ENCODE peak calls at places on chromosome 18, in six cellular contexts. R is GM12878, V is H1, B is HepG2, I is K562, X is SK-N-SH. P is an unnamed sample.

GRCh38 chr18:3595282-3596273 is 145.6 kb downstream of the TGIF1 start:
- DNase-seq in R (peak), V (no peak), B (peak), I (peak), X (no peak), P (peak)

GRCh38 chr18:48059363-48060109 is 129.1 kb upstream of the SMAD2 start:
- DNase-seq in R (no peak), V (no peak), B (no peak), I (no peak), X (peak), P (no peak)

GRCh38 chr18:47915930-47916329 is 14.5 kb downstream of the SMAD2 start:
- DNase-seq in R (no peak), V (no peak), B (no peak), I (no peak), X (no peak), P (no peak)

GRCh38 chr18:66495844-66496243 is 108.0 kb downstream of the CDH19 start:
- DNase-seq in R (no peak), V (peak), B (peak), I (peak), X (peak), P (no peak)

GRCh38 chr18:24187689-24188088 is 48.8 kb downstream of the CABYR start:
- DNase-seq in R (no peak), V (no peak), B (no peak), I (no peak), X (no peak), P (no peak)

GRCh38 chr18:78972930-78973331 is 6.7 kb upstream of the SALL3 start:
- DNase-seq in R (no peak), V (no peak), B (no peak), I (no peak), X (no peak), P (no peak)

GRCh38 chr18:54957987-54958386 is 1.3 kb downstream of the CCDC68 start:
- DNase-seq in R (no peak), V (no peak), B (no peak), I (no peak), X (no peak), P (no peak)

GRCh38 chr18:11095211-11095610 is 54.2 kb downstream of the PIEZO2 start:
- DNase-seq in R (no peak), V (no peak), B (no peak), I (no peak), X (no peak), P (no peak)

GRCh38 chr18:59820663-59821062 is 79.1 kb upstream of the PMAIP1 start:
- DNase-seq in R (no peak), V (no peak), B (no peak), I (no peak), X (no peak), P (no peak)

GRCh38 chr18:48548404-48548771 is 9.6 kb downstream of the CTIF start:
- DNase-seq in R (no peak), V (no peak), B (no peak), I (no peak), X (no peak), P (peak)

GRCh38 chr18:6610436-6610835 is 119.1 kb upstream of the ARHGAP28 start:
- DNase-seq in R (no peak), V (no peak), B (no peak), I (no peak), X (no peak), P (no peak)

GRCh38 chr18:80171190-80171872 is 62.3 kb downstream of the ADNP2 start:
- DNase-seq in R (no peak), V (no peak), B (no peak), I (peak), X (peak), P (peak)

GRCh38 chr18:37179384-37179783 is 350.5 kb downstream of the KIAA1328 start:
- DNase-seq in R (no peak), V (no peak), B (no peak), I (no peak), X (peak), P (no peak)

GRCh38 chr18:23258566-23259265 is 123.4 kb downstream of the CABLES1 start:
- DNase-seq in R (no peak), V (no peak), B (no peak), I (no peak), X (no peak), P (no peak)

GRCh38 chr18:40993363-40993762 is 961.7 kb upstream of the PIK3C3 start:
- DNase-seq in R (no peak), V (no peak), B (no peak), I (no peak), X (no peak), P (no peak)

GRCh38 chr18:59988098-59988706 is 88.4 kb downstream of the PMAIP1 start:
- DNase-seq in R (no peak), V (no peak), B (peak), I (peak), X (peak), P (peak)

GRCh38 chr18:10455726-10456453 is 1.5 kb downstream of the APCDD1 start:
- DNase-seq in R (no peak), V (no peak), B (no peak), I (no peak), X (no peak), P (no peak)

GRCh38 chr18:9539283-9539682 is 64.0 kb downstream of the RALBP1 start:
- DNase-seq in R (no peak), V (no peak), B (no peak), I (no peak), X (no peak), P (no peak)

GRCh38 chr18:24657461-24657860 is 197.0 kb downstream of the HRH4 start:
- DNase-seq in R (no peak), V (no peak), B (no peak), I (no peak), X (no peak), P (no peak)

GRCh38 chr18:31581498-31582197 is 10.0 kb upstream of the TTR start:
- DNase-seq in R (no peak), V (no peak), B (peak), I (no peak), X (no peak), P (no peak)

GRCh38 chr18:13605901-13606300 is 120.5 kb downstream of the FAM210A start:
- DNase-seq in R (no peak), V (no peak), B (no peak), I (no peak), X (no peak), P (no peak)

GRCh38 chr18:48036641-48037421 is 106.4 kb upstream of the SMAD2 start:
- DNase-seq in R (no peak), V (no peak), B (no peak), I (no peak), X (peak), P (no peak)

GRCh38 chr18:30288662-30289414 is 753.7 kb downstream of the DSC3 start:
- DNase-seq in R (no peak), V (no peak), B (no peak), I (no peak), X (no peak), P (no peak)

GRCh38 chr18:1412660-1413659 is 508.3 kb downstream of the ADCYAP1 start:
- DNase-seq in R (no peak), V (no peak), B (no peak), I (no peak), X (no peak), P (no peak)

GRCh38 chr18:62324917-62325805 is at the start of gene TNFRSF11A:
- DNase-seq in R (no peak), V (no peak), B (no peak), I (peak), X (peak), P (peak)

GRCh38 chr18:44036500-44036899 is 644.2 kb upstream of the SETBP1 start:
- DNase-seq in R (no peak), V (no peak), B (no peak), I (no peak), X (peak), P (no peak)

DNA sequence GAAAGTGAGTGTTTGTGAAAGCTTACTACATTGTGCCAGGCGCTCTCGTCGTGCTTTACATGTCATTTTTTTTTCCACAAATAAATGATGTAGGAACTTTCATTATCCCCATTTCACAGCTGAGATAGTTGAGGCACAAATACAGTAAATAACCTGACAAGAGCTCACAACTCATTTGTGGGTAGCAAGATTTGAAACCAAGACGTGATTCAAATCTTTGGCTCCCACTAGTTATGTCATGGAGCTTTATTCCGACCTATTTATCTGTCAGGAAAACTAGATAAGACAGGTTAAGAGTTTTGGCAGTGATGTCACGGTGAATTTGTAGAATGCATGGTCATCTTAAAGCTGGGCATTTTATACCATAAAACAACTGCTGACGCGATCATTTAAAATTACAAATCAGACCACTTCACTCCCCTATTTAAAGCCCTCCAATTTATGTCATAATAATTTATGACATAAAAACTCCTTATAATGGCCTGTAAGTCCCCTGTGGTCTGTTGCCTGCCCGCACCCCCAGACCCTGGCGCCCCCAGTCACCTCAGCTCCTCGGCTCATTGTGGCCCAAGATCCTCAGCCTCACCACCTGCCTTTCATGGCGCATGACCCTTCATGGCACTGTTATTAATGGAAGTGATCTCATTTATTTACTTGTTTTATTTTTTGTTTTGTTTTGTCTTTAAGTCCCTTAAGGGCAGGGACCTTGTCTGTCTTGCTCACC is 678 bp upstream of the ZNF24 start:
- DNase-seq in R (no peak), V (no peak), B (no peak), I (no peak), X (no peak), P (no peak)
- TF ChIP-seq GABPA in R (no peak), V (no peak), B (no peak), I (no peak), X (no peak), P (no peak)

GRCh38 chr18:74963820-74964446 is 245.0 kb downstream of the PTGR3 start:
- DNase-seq in R (no peak), V (peak), B (peak), I (peak), X (peak), P (peak)
- TF ChIP-seq CTCF in R (peak), V (peak), B (peak), I (peak), X (peak), P (peak)

GRCh38 chr18:21636769-21637168 is 24.7 kb downstream of the SNRPD1 start:
- DNase-seq in R (no peak), V (no peak), B (no peak), I (no peak), X (no peak), P (no peak)
- TF ChIP-seq GABPA in R (no peak), V (no peak), B (no peak), I (no peak), X (no peak), P (no peak)

GRCh38 chr18:57025525-57025924 is 121.4 kb upstream of the BOD1L2 start:
- DNase-seq in R (no peak), V (no peak), B (no peak), I (no peak), X (no peak), P (no peak)

GRCh38 chr18:57027190-57027708 is 119.6 kb upstream of the BOD1L2 start:
- DNase-seq in R (no peak), V (no peak), B (no peak), I (no peak), X (no peak), P (no peak)

GRCh38 chr18:57026316-57026715 is 120.6 kb upstream of the BOD1L2 start:
- DNase-seq in R (no peak), V (no peak), B (no peak), I (no peak), X (no peak), P (no peak)

GRCh38 chr18:57030417-57030816 is 116.5 kb upstream of the BOD1L2 start:
- DNase-seq in R (no peak), V (no peak), B (no peak), I (no peak), X (no peak), P (no peak)

DNA sequence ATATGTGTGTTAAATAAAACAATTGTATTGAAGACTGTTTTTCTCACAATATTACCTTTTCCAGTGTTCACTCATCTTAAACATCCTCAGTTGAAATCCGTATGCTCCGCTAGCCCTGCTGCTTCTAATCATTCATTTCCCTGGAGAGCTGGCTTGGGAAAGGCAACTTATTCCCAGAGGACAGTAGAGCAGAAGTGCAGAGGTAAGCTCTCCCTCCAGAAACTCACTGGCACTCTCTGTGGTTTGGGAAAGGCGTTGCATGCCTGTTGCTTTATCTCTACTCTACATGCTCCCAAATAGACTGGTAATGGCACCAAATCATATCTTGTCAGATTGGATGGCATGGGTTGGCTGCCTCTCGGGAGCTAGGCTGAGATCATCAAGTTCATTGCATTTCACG is 117.1 kb upstream of the BOD1L2 start:
- DNase-seq in R (no peak), V (no peak), B (peak), I (no peak), X (no peak), P (no peak)
- TF ChIP-seq CTCF in R (no peak), V (peak), B (peak), I (no peak), X (no peak), P (no peak)

DNA sequence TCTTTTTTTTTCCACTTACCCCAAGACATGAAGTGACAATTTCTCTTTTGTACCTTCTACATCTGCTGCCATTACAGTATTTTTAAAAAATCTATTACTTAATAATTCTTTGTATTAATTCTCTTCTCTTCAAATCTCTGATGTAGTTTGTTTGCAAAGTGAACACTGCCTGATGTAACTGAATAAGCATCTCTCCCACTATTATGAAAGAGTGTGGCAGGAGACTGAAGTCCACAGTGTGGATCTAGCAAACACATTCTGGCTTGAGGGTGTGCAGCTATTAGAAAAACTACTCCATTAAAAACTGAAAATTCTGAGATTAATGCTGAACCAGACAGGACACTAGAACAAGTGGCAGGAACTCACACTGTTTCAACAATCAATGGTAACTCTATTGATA is 5.0 kb upstream of the SERPINB8 start:
- DNase-seq in R (no peak), V (no peak), B (peak), I (no peak), X (no peak), P (no peak)
- TF ChIP-seq GABPA in R (no peak), V (no peak), B (no peak), I (no peak), X (no peak), P (no peak)

GRCh38 chr18:67710639-67711038 is 194.1 kb upstream of the DSEL start:
- DNase-seq in R (no peak), V (no peak), B (peak), I (no peak), X (no peak), P (no peak)

GRCh38 chr18:67705748-67706147 is 189.2 kb upstream of the DSEL start:
- DNase-seq in R (no peak), V (no peak), B (no peak), I (no peak), X (no peak), P (no peak)
- TF ChIP-seq CTCF in R (no peak), V (peak), B (no peak), I (no peak), X (no peak), P (no peak)

P was measured in HL-60.